ENCODE peak calls at places on chromosome 9, in seven cellular contexts. H is posterior vena cava, Z is HCT116, T is non-pigmented ciliary epithelial cell, W is NCI-H524, U is dermis blood vessel endothelial cell, X is T-helper 1 cell. R is an unnamed sample.

GRCh38 chr9:32579706-32580331 is 6.9 kb upstream of the NDUFB6 start:
- DNase-seq in U (peak; percentile 84), X (peak; percentile 80), H (peak; percentile 88), T (no peak), W (peak; percentile 59), Z (peak; percentile 48), R (peak; percentile 48)

GRCh38 chr9:76090909-76091308 is 200.4 kb downstream of the PCSK5 start:
- DNase-seq in U (no peak), W (no peak), T (no peak), H (no peak), Z (no peak), X (no peak), R (no peak)

GRCh38 chr9:133054966-133055365 is 6.8 kb upstream of the CEL start:
- DNase-seq in X (no peak), W (no peak), U (no peak), T (no peak), H (no peak), Z (no peak), R (no peak)

GRCh38 chr9:77712533-77713130 is 64.5 kb upstream of the GNA14 start:
- DNase-seq in U (peak; percentile 88), X (no peak), Z (no peak), T (peak; percentile 93), H (no peak), W (no peak), R (no peak)

GRCh38 chr9:75186767-75187380 is 98.6 kb downstream of the OSTF1 start:
- DNase-seq in T (no peak), H (no peak), W (no peak), Z (no peak), X (no peak), U (peak; percentile 56), R (peak; percentile 17)

GRCh38 chr9:114624656-114625055 is 13.6 kb downstream of the TMEM268 start:
- DNase-seq in X (no peak), T (no peak), U (no peak), W (no peak), H (no peak), Z (no peak), R (no peak)

GRCh38 chr9:89647366-89648128 is 42.7 kb downstream of the GADD45G start:
- DNase-seq in T (no peak), X (no peak), Z (no peak), W (no peak), U (no peak), H (peak; percentile 65), R (no peak)

GRCh38 chr9:128027166-128027539 is 40.0 kb downstream of the NAIF1 start:
- DNase-seq in Z (no peak), H (no peak), U (peak; percentile 43), T (no peak), X (no peak), W (no peak), R (no peak)

GRCh38 chr9:129253820-129254381 is 75.8 kb upstream of the IER5L start:
- DNase-seq in Z (no peak), H (peak; percentile 93), T (no peak), W (no peak), X (no peak), U (no peak), R (no peak)

GRCh38 chr9:5817776-5818336 is 15.1 kb downstream of the ERMP1 start:
- DNase-seq in Z (peak; percentile 53), U (peak; percentile 40), X (no peak), H (no peak), T (peak; percentile 43), W (no peak), R (peak; percentile 28)

GRCh38 chr9:14441976-14442651 is 128.2 kb upstream of the NFIB start:
- DNase-seq in X (no peak), H (no peak), T (no peak), W (peak; percentile 27), U (no peak), Z (peak; percentile 72), R (peak; percentile 19)

GRCh38 chr9:107584186-107584585 is 94.6 kb upstream of the KLF4 start:
- DNase-seq in Z (no peak), T (no peak), X (no peak), H (no peak), W (no peak), U (no peak), R (no peak)

GRCh38 chr9:69471433-69471832 is 146.4 kb downstream of the ENTREP1 start:
- DNase-seq in Z (no peak), W (no peak), T (peak; percentile 19), H (no peak), U (peak; percentile 91), X (no peak), R (no peak)

GRCh38 chr9:98943682-98944129 is at the start of gene COL15A1:
- DNase-seq in U (no peak), W (peak; percentile 54), T (no peak), X (no peak), H (peak; percentile 83), Z (no peak), R (no peak)

R was measured in NCI-H460.